ENCODE peak calls at places on chromosome 13, in six cellular contexts. O is cardiac muscle cell, T is heart right ventricle, B is BE2C, M is H1, R is aorta. U is an unnamed sample.
A peak's percentile ranks its signal among the peaks of the same experiment; 100 is the strongest.

GRCh38 chr13:101453784-101454201 is 1.3 kb downstream of the ITGBL1 start:
- DNase-seq in T (no peak), B (no peak), R (peak; percentile 53), O (no peak), M (no peak), U (peak; percentile 64)

GRCh38 chr13:27403252-27403678 is 21.2 kb upstream of the GTF3A start:
- DNase-seq in M (no peak), B (no peak), T (no peak), O (peak; percentile 48), R (no peak), U (no peak)

GRCh38 chr13:65889368-65889767 is 1340.8 kb downstream of the PCDH9 start:
- DNase-seq in T (no peak), O (no peak), M (no peak), B (no peak), R (no peak), U (no peak)

GRCh38 chr13:113954046-113954841 is 19.6 kb downstream of the C13orf46 start:
- DNase-seq in O (no peak), M (no peak), R (peak; percentile 30), B (peak; percentile 2), T (no peak), U (no peak)

GRCh38 chr13:33832872-33833271 is 14.9 kb downstream of the RFC3 start:
- DNase-seq in B (no peak), O (no peak), T (peak; percentile 36), R (no peak), M (no peak), U (no peak)

GRCh38 chr13:23354520-23354919 is 79.0 kb downstream of the SACS start:
- DNase-seq in R (no peak), M (no peak), T (no peak), O (no peak), B (no peak), U (no peak)

GRCh38 chr13:27788271-27788670 is 4.0 kb upstream of the GSX1 start:
- DNase-seq in M (no peak), R (no peak), B (no peak), O (no peak), T (no peak), U (no peak)

GRCh38 chr13:66205807-66206206 is 1024.3 kb downstream of the PCDH9 start:
- DNase-seq in T (no peak), O (no peak), M (no peak), B (no peak), R (no peak), U (no peak)

GRCh38 chr13:44629465-44630183 is 53.5 kb upstream of the TSC22D1 start:
- DNase-seq in B (no peak), O (no peak), R (no peak), T (no peak), M (no peak), U (no peak)

GRCh38 chr13:40496035-40496810 is 170.2 kb downstream of the FOXO1 start:
- DNase-seq in M (no peak), T (no peak), O (no peak), R (no peak), B (no peak), U (no peak)

GRCh38 chr13:46489586-46490023 is 63.4 kb upstream of the LRCH1 start:
- DNase-seq in B (no peak), O (no peak), R (peak; percentile 85), M (no peak), T (no peak), U (no peak)

GRCh38 chr13:69999875-70000274 is 107.8 kb upstream of the ATXN8OS start:
- DNase-seq in O (no peak), M (no peak), B (no peak), R (no peak), T (no peak), U (no peak)

GRCh38 chr13:39811696-39812095 is 156.2 kb downstream of the COG6 start:
- DNase-seq in M (no peak), B (no peak), O (no peak), R (no peak), T (no peak), U (no peak)

GRCh38 chr13:43785681-43786471 is 896 bp downstream of the ENOX1 start:
- DNase-seq in O (peak; percentile 86), M (peak; percentile 81), B (peak; percentile 87), T (peak; percentile 88), R (peak; percentile 74), U (peak; percentile 88)

GRCh38 chr13:108993346-108993745 is 363.9 kb downstream of the MYO16 start:
- DNase-seq in T (no peak), B (no peak), M (no peak), R (no peak), O (no peak), U (no peak)

GRCh38 chr13:46982856-46983582 is 86.2 kb upstream of the HTR2A start:
- DNase-seq in O (no peak), B (no peak), M (no peak), T (no peak), R (no peak), U (no peak)

GRCh38 chr13:112775791-112776279 is 86.0 kb downstream of the ATP11A start:
- DNase-seq in O (peak; percentile 36), R (no peak), M (no peak), B (peak; percentile 32), T (no peak), U (peak; percentile 62)

GRCh38 chr13:95191821-95192220 is 109.4 kb downstream of the ABCC4 start:
- DNase-seq in M (peak; percentile 97), R (peak; percentile 81), O (peak; percentile 85), T (peak; percentile 56), B (peak; percentile 92), U (peak; percentile 97)

GRCh38 chr13:46830405-46831005 is 33.5 kb upstream of the ESD start:
- DNase-seq in R (no peak), B (no peak), O (no peak), T (no peak), M (no peak), U (no peak)

GRCh38 chr13:76266566-76266965 is 619.6 kb downstream of the KCTD12 start:
- DNase-seq in M (no peak), O (no peak), B (no peak), T (no peak), R (no peak), U (no peak)

GRCh38 chr13:46469064-46469463 is 82.0 kb upstream of the RUBCNL start:
- DNase-seq in R (no peak), B (no peak), T (no peak), M (no peak), O (no peak), U (no peak)

GRCh38 chr13:49020940-49021548 is 45.3 kb downstream of the FNDC3A start:
- DNase-seq in M (no peak), B (no peak), T (no peak), O (no peak), R (no peak), U (peak; percentile 42)

GRCh38 chr13:107866007-107866665 is 349.2 kb downstream of the LIG4 start:
- DNase-seq in M (peak; percentile 65), B (peak; percentile 77), T (no peak), R (no peak), O (peak; percentile 60), U (peak; percentile 85)

GRCh38 chr13:36344173-36344572 is 2.0 kb downstream of the SPART start:
- DNase-seq in T (no peak), R (no peak), B (no peak), M (no peak), O (no peak), U (no peak)

GRCh38 chr13:60981407-60981806 is 434.2 kb downstream of the PCDH20 start:
- DNase-seq in B (no peak), M (no peak), O (no peak), T (no peak), R (no peak), U (no peak)

GRCh38 chr13:49307365-49307764 is 59.6 kb downstream of the CDADC1 start:
- DNase-seq in T (no peak), O (no peak), R (no peak), B (no peak), M (no peak), U (no peak)

GRCh38 chr13:51818771-51819511 is 15.0 kb upstream of the DHRS12 start:
- DNase-seq in M (no peak), T (no peak), B (no peak), R (peak; percentile 76), O (no peak), U (no peak)
- H3K4me1 ChIP-seq in M (peaks cover 16% of the 10 kb centered on the region), T (peaks cover 6% of the 10 kb centered on the region), B (no peaks in the 10 kb centered on the region), R (no peaks in the 10 kb centered on the region), O (peaks cover 4% of the 10 kb centered on the region), U (no peaks in the 10 kb centered on the region)

DNA sequence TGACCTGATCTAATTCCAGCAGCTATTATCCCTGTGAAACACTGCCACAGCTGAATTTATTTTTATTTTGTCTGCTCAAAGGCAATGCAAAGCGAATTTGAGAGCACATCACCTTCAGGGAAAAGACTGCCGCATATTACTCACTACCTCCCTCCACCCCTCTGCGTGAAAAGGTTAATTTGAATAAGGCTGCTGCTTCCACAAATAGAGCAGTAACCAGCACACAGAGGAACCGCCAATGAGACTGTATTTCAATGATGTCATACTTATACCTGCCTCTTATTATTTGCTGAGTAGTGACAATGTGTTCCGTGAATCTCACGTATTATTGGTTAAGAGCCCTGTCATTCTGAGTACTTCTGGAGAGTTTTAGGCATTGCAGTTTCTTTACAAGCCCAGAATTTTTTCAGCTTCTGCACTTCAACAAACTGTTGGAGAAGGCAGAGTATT is 156.1 kb upstream of the KLF12 start:
- DNase-seq in T (peak; percentile 55), O (peak; percentile 87), M (no peak), R (no peak), B (peak; percentile 63), U (peak; percentile 73)
- H3K4me3 ChIP-seq in T (peak overlapping the region; percentile 38), O (no peak overlapping the region), M (no peak overlapping the region), R (peak overlapping the region; percentile 20), B (peak overlapping the region; percentile 50), U (no peak overlapping the region)

DNA sequence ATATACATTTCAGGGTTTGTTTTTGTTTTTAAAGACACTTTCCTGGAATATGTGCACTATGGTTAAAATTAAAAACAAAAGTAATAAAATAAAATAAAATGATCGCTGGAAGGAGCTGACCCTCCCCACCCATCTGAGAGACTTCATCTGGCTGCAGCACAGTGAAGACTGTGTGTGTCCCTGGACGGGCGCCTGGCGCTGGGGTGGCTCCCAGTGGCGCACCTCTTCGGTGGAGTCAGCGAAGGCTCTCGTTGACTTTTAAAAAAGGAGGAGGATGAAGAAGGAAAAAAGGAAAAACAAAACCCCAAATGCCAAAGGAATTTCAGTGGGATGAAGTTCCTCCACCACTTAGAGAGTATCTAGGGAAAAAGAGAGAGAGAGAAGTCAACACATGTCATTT is 124.1 kb downstream of the STK24 start:
- DNase-seq in R (no peak), T (no peak), O (no peak), B (no peak), M (no peak), U (no peak)
- H3K4me1 ChIP-seq in R (no peaks in the 10 kb centered on the region), T (peaks cover 46% of the 10 kb centered on the region), O (peaks cover 10% of the 10 kb centered on the region), B (peaks cover 6% of the 10 kb centered on the region), M (peaks cover 15% of the 10 kb centered on the region), U (peaks cover 15% of the 10 kb centered on the region)

GRCh38 chr13:30375436-30375835 is 46.9 kb upstream of the UBE2L5 start:
- DNase-seq in M (no peak), O (no peak), T (no peak), R (no peak), B (no peak), U (no peak)
- H3K4me3 ChIP-seq in M (no peak overlapping the region), O (no peak overlapping the region), T (no peak overlapping the region), R (no peak overlapping the region), B (no peak overlapping the region), U (no peak overlapping the region)

U was measured in endodermal cell.